ENCODE peak calls at places on chromosomes 12 and 14, in seven cellular contexts. J is A549, T is heart left ventricle, M is kidney epithelial cell, Q is HFF-Myc, G is PC-9, C is suprapubic skin. Z is an unnamed sample.

GRCh38 chr12:56014205-56014604 is 6.6 kb upstream of the IKZF4 start:
- DNase-seq in G (no peak), C (no peak), J (no peak), T (no peak), M (no peak), Q (no peak), Z (no peak)

GRCh38 chr12:101710289-101710688 is 12.8 kb downstream of the CHPT1 start:
- DNase-seq in G (no peak), M (no peak), J (no peak), Q (no peak), C (no peak), T (no peak), Z (no peak)

GRCh38 chr12:38921025-38921677 is 15.8 kb upstream of the CPNE8 start:
- DNase-seq in C (no peak), G (peak), T (peak), M (peak), Q (peak), J (peak), Z (peak)

GRCh38 chr12:46470975-46471374 is 98.4 kb upstream of the SLC38A2 start:
- DNase-seq in Q (no peak), G (no peak), C (no peak), J (no peak), M (no peak), T (no peak), Z (no peak)

GRCh38 chr12:94513527-94513926 is 53.9 kb upstream of the CEP83 start:
- DNase-seq in Q (no peak), T (no peak), J (no peak), G (no peak), M (no peak), C (no peak), Z (no peak)

GRCh38 chr14:58846682-58847465 is 209.1 kb downstream of the DACT1 start:
- DNase-seq in J (no peak), M (no peak), G (no peak), T (no peak), C (no peak), Q (no peak), Z (no peak)

GRCh38 chr12:552466-552865 is 92.7 kb downstream of the B4GALNT3 start:
- DNase-seq in G (no peak), M (no peak), C (no peak), Q (no peak), T (peak), J (no peak), Z (no peak)

GRCh38 chr12:130549361-130549760 is 166.7 kb downstream of the RIMBP2 start:
- DNase-seq in T (no peak), M (no peak), Q (no peak), J (no peak), C (no peak), G (no peak), Z (no peak)

GRCh38 chr14:92922883-92923743 is at the start of gene CHGA:
- DNase-seq in Q (no peak), M (no peak), J (peak), C (no peak), T (peak), G (no peak), Z (no peak)

GRCh38 chr12:88805692-88806091 is 225.4 kb upstream of the KITLG start:
- DNase-seq in T (no peak), C (no peak), J (no peak), Q (no peak), M (no peak), G (no peak), Z (no peak)

GRCh38 chr14:69342928-69343525 is 55.1 kb downstream of the ERH start:
- DNase-seq in T (no peak), G (no peak), J (no peak), Q (no peak), M (no peak), C (no peak), Z (peak)

GRCh38 chr12:39972119-39972518 is 133.8 kb downstream of the SLC2A13 start:
- DNase-seq in M (no peak), Q (no peak), C (no peak), G (no peak), T (no peak), J (no peak), Z (no peak)

GRCh38 chr12:52280796-52281560 is 6.5 kb downstream of the KRT86 start:
- DNase-seq in M (peak), T (peak), Q (peak), G (peak), C (peak), J (peak), Z (no peak)

GRCh38 chr14:85131523-85131922 is 398.4 kb upstream of the FLRT2 start:
- DNase-seq in C (no peak), Q (no peak), M (no peak), T (no peak), J (no peak), G (no peak), Z (no peak)

GRCh38 chr14:99320621-99321235 is 48.7 kb upstream of the BCL11B start:
- DNase-seq in G (no peak), C (no peak), Q (no peak), M (no peak), T (no peak), J (no peak), Z (no peak)

GRCh38 chr12:113239811-113240331 is 18.6 kb downstream of the TPCN1 start:
- DNase-seq in C (peak), T (no peak), Q (no peak), G (no peak), M (no peak), J (no peak), Z (peak)

GRCh38 chr12:19912996-19913395 is 455.3 kb upstream of the PDE3A start:
- DNase-seq in J (no peak), G (no peak), T (peak), Q (no peak), C (no peak), M (no peak), Z (peak)

GRCh38 chr12:66733839-66734238 is 55.0 kb upstream of the GRIP1 start:
- DNase-seq in J (no peak), C (no peak), G (no peak), Q (no peak), T (no peak), M (no peak), Z (no peak)

GRCh38 chr12:53510181-53510812 is 3.0 kb upstream of the NPFF start:
- DNase-seq in C (no peak), Q (no peak), G (no peak), M (no peak), T (no peak), J (no peak), Z (peak)

GRCh38 chr12:53514626-53515290 is 7.5 kb upstream of the NPFF start:
- DNase-seq in M (no peak), Q (no peak), G (no peak), T (no peak), C (no peak), J (no peak), Z (no peak)

GRCh38 chr12:53515291-53515680 is 8.0 kb upstream of the NPFF start:
- DNase-seq in J (no peak), M (no peak), T (no peak), C (no peak), G (no peak), Q (no peak), Z (no peak)

GRCh38 chr12:53516758-53517455 is 9.6 kb upstream of the NPFF start:
- DNase-seq in M (no peak), J (no peak), Q (no peak), T (no peak), G (no peak), C (no peak), Z (no peak)

DNA sequence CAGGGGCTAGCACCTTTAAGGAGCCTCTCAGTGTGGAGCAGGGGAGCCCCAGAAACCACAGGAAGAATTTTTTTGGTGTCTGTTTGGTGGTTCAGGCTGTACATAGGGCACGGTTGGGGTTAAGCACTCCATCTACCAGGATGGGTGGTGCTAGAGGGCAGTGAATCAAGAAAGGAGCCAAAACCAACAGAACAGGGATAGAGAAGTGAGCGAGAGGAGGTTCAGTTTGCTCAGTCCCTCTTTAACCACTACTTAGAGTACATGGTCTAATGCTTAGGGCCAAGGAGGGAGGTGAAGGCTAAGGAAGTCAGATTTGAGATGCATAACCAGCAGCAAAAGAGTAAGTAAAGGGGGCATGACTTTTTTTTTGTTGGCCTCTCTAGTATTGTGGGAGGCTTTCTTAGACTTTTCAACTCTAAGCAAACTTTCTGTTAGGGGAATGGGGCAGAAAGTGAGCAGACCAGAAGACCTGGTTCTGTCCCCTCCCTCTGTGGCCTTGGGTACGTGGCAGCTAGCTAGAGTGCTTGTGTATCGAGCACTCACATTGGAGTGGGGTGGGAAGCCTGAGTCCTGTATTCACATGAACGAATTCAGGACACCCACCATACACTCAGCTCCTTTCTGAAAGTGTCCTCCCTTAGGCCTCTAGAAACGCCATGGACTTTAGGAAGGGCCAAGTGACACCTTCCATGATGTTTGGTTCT is 6.6 kb upstream of the NPFF start:
- DNase-seq in J (no peak), M (no peak), C (no peak), G (no peak), T (no peak), Q (no peak), Z (no peak)
- TF ChIP-seq CTCF in J (no peak), M (no peak), C (no peak), G (no peak), T (no peak), Q (no peak), Z (no peak)

GRCh38 chr12:91401190-91401589 is 218.6 kb upstream of the DCN start:
- DNase-seq in J (no peak), G (no peak), T (no peak), M (no peak), Q (no peak), C (no peak), Z (no peak)
- H3K4me3 ChIP-seq in J (no peak), G (no peak), T (no peak), M (no peak), Q (no peak), C (no peak), Z (no peak)

DNA sequence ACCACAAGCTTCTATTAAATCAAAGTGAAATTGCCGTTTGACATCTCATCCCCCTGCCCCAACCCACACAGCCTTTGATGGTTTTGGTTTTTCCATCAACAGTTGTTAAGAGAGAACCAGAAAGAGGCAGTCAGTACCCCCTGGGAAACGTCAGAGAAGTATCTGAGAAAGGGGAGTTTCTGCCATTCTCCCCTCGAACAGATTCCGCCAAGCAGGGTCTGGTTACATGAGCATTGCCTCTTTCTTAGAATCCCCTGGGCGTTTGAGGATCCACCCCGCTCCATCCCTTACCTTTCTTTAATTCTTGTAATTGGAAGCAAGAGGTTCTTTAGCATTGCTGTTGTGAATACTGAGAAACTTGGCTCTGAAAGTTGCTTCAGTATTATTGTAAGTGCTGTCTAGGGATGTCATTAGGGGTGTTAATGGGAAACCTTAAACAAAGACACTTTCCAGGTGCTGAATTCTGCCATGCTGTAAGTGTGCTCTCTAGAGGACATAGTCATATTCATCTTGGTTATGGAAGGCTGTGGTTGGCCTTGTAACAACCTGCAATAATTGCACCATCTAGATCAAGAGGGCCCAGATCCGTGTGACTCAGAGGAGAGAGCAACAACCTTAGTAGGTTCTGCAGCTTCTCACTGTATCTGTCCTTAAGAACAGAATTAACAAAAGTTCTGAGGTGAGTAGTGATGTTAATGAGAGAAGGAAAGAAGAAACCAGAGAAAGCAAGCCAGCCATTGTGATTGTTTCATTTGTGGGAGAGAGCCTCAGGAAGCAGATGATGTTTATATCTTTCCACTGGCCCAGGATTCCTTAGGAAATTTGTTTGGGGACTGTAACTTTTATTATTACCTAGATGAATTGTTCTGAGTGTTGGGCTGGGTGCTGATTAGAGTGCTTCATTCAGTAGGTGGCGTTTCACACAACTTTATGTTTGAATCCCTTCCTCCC is 8.9 kb downstream of the TMBIM6 start:
- DNase-seq in C (no peak), G (peak), Q (peak), J (peak), T (no peak), M (peak), Z (no peak)
- TF ChIP-seq CTCF in C (no peak), G (no peak), Q (no peak), J (no peak), T (no peak), M (no peak), Z (no peak)

DNA sequence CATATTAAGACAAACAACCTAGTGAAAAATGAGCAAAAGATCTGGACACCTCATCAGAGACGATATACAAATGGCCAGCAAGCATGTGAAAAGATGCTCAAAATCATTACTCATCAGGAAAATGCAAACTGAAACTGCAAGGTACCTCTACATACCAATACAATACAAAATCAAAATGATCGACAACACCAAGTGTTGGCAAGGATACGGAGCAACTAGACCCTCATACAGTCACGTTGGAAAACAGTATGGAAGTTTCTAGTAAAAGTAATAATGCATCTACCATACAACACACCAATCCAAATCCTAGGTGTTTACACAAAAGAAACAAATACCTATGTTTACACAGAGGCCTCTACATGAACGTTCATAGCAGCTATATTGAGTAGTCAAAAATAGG is 99.9 kb downstream of the IPO8 start:
- DNase-seq in J (no peak), C (no peak), G (no peak), T (no peak), Q (no peak), M (no peak), Z (no peak)
- H3K4me3 ChIP-seq in J (no peak), C (no peak), G (no peak), T (no peak), Q (no peak), M (no peak), Z (no peak)

GRCh38 chr14:53963491-53964227 is 7.0 kb upstream of the BMP4 start:
- DNase-seq in C (no peak), J (peak), G (no peak), Q (no peak), T (peak), M (no peak), Z (peak)
- TF ChIP-seq CTCF in C (peak), J (peak), G (no peak), Q (peak), T (peak), M (peak), Z (peak)

GRCh38 chr14:55031190-55031589 is 4.2 kb downstream of the SOCS4 start:
- DNase-seq in C (no peak), G (no peak), Q (no peak), T (no peak), M (no peak), J (no peak), Z (no peak)
- H3K4me3 ChIP-seq in C (no peak), G (no peak), Q (no peak), T (no peak), M (no peak), J (no peak), Z (no peak)

DNA sequence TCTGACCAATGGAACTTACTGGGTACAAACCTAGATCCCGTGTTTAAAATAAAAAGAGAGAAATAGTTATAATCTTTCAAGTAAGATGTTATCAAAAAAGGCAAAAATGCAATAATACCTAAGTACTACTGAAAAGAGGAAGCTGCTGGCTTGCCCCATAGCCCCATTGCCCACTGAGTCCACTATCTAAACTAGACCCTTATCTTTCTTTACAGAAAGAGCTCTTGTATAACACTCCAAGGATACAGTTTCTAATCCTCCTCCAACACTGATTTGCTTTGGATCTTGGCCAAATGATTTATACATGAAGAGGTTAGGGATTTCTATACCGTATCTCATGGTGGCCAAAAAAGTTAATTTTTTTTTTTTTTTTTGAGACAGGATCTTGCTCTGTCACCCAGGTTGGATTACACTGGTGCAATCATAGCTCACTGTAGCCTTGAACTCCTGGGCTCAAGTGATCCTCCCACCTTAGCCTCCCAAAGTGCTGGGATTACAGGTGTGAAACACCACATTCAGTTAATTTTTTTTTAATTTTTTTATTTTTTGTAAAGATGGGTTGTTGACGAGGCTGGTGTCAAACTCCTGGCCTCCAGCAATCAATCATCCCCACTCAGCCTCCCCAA is 2.6 kb downstream of the GXYLT1 start:
- DNase-seq in M (no peak), T (no peak), Q (no peak), J (no peak), C (no peak), G (no peak), Z (no peak)
- TF ChIP-seq CTCF in M (no peak), T (no peak), Q (no peak), J (no peak), C (no peak), G (no peak), Z (no peak)

DNA sequence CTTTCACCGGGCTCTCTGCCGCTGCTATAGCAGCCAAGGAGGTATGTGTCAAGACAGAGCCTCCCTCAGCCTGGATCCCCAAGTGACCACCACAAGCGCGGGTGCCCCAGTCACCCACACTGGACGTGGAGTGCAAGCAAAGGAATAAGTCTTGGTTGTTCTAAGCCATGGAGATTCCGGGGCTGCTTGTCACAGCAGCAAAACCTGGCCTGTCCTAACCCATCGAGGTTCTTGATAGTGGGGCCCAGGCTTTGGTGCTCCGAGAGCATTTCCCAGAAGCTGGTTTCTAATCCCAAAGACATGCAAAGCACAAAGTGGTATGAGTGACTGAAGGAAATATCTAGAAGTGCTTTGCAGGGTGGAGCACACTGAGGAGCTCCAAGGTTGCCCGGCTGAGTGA is 51.3 kb downstream of the SCARB1 start:
- DNase-seq in Q (no peak), G (no peak), C (no peak), J (no peak), T (no peak), M (no peak), Z (no peak)
- H3K4me3 ChIP-seq in Q (no peak), G (no peak), C (no peak), J (no peak), T (no peak), M (no peak), Z (no peak)